ENCODE peak calls at places on chromosome 3, in nine cellular contexts. U is heart left ventricle; C is CD8-positive, alpha-beta memory T cell; L is tibial artery; N is H9; Z is transverse colon; T is IMR-90; H is hepatocyte; W is Caco-2. R is an unnamed sample.

GRCh38 chr3:73508330-73508954 is 116.3 kb downstream of the PDZRN3 start:
- DNase-seq in U (no peak), C (no peak), L (no peak), N (peak; percentile 64), Z (peak; percentile 54), T (peak; percentile 81), H (peak; percentile 89), W (peak; percentile 57), R (peak; percentile 41)

GRCh38 chr3:117281371-117281770 is 571.8 kb downstream of the TUSC7 start:
- DNase-seq in U (no peak), C (no peak), L (no peak), N (no peak), Z (no peak), T (peak; percentile 25), H (no peak), W (no peak), R (no peak)

GRCh38 chr3:162586591-162586990 is 1090.0 kb downstream of the OTOL1 start:
- DNase-seq in U (no peak), C (no peak), L (no peak), N (no peak), Z (no peak), T (peak; percentile 57), H (peak; percentile 15), W (no peak), R (no peak)

GRCh38 chr3:48402281-48402732 is 27.6 kb downstream of the PLXNB1 start:
- DNase-seq in U (peak; percentile 86), C (no peak), L (peak; percentile 99), N (no peak), Z (peak; percentile 73), T (peak; percentile 92), H (no peak), W (peak; percentile 23), R (peak; percentile 98)

GRCh38 chr3:123449092-123449985 is 449 bp upstream of the ADCY5 start:
- DNase-seq in U (peak; percentile 61), C (no peak), L (peak; percentile 78), N (peak; percentile 52), Z (peak; percentile 26), T (peak; percentile 10), H (peak; percentile 68), W (no peak), R (peak; percentile 3)

GRCh38 chr3:190862209-190863118 is at the start of gene GMNC:
- DNase-seq in U (peak; percentile 93), C (no peak), L (peak; percentile 90), N (peak; percentile 91), Z (peak; percentile 77), T (peak; percentile 48), H (peak; percentile 89), W (peak; percentile 73), R (peak; percentile 71)

GRCh38 chr3:133934073-133934970 is 38.6 kb upstream of the RAB6B start:
- DNase-seq in U (no peak), C (no peak), L (peak; percentile 34), N (peak; percentile 6), Z (peak; percentile 76), T (no peak), H (peak; percentile 40), W (no peak), R (no peak)

GRCh38 chr3:53261712-53262111 is 5.9 kb upstream of the TKT start:
- DNase-seq in U (no peak), C (no peak), L (no peak), N (no peak), Z (no peak), T (no peak), H (no peak), W (no peak), R (peak; percentile 60)

GRCh38 chr3:20136231-20136630 is 49.8 kb downstream of the SGO1 start:
- DNase-seq in U (no peak), C (no peak), L (no peak), N (no peak), Z (no peak), T (peak; percentile 12), H (no peak), W (no peak), R (no peak)

GRCh38 chr3:159039286-159039685 is 237.4 kb downstream of the MFSD1 start:
- DNase-seq in U (no peak), C (no peak), L (no peak), N (no peak), Z (no peak), T (no peak), H (no peak), W (no peak), R (no peak)

GRCh38 chr3:159988617-159989251 is at the start of gene IL12A:
- DNase-seq in U (peak; percentile 81), C (peak; percentile 83), L (peak; percentile 82), N (peak; percentile 85), Z (peak; percentile 90), T (peak; percentile 71), H (peak; percentile 90), W (peak; percentile 80), R (peak; percentile 83)

GRCh38 chr3:33139996-33140395 is 26.2 kb downstream of the CRTAP start:
- DNase-seq in U (no peak), C (no peak), L (no peak), N (no peak), Z (no peak), T (peak; percentile 54), H (peak; percentile 21), W (no peak), R (no peak)

GRCh38 chr3:193982258-193982659 is 153.7 kb upstream of the HES1 start:
- DNase-seq in U (peak; percentile 89), C (no peak), L (peak; percentile 79), N (no peak), Z (peak; percentile 89), T (no peak), H (no peak), W (no peak), R (peak; percentile 88)

GRCh38 chr3:127486337-127486944 is 104.1 kb downstream of the TPRA1 start:
- DNase-seq in U (no peak), C (no peak), L (no peak), N (peak; percentile 11), Z (no peak), T (no peak), H (no peak), W (no peak), R (no peak)

GRCh38 chr3:150877303-150877702 is 27.9 kb downstream of the MINDY4B start:
- DNase-seq in U (no peak), C (no peak), L (no peak), N (no peak), Z (no peak), T (no peak), H (no peak), W (no peak), R (no peak)

GRCh38 chr3:141940204-141940776 is 63.8 kb downstream of the ATP1B3 start:
- DNase-seq in U (no peak), C (no peak), L (peak; percentile 60), N (peak; percentile 47), Z (peak; percentile 69), T (peak; percentile 68), H (peak; percentile 62), W (peak; percentile 44), R (peak; percentile 85)

GRCh38 chr3:56207913-56208312 is 260.4 kb downstream of the ERC2 start:
- DNase-seq in U (no peak), C (no peak), L (no peak), N (no peak), Z (no peak), T (no peak), H (no peak), W (no peak), R (no peak)

DNA sequence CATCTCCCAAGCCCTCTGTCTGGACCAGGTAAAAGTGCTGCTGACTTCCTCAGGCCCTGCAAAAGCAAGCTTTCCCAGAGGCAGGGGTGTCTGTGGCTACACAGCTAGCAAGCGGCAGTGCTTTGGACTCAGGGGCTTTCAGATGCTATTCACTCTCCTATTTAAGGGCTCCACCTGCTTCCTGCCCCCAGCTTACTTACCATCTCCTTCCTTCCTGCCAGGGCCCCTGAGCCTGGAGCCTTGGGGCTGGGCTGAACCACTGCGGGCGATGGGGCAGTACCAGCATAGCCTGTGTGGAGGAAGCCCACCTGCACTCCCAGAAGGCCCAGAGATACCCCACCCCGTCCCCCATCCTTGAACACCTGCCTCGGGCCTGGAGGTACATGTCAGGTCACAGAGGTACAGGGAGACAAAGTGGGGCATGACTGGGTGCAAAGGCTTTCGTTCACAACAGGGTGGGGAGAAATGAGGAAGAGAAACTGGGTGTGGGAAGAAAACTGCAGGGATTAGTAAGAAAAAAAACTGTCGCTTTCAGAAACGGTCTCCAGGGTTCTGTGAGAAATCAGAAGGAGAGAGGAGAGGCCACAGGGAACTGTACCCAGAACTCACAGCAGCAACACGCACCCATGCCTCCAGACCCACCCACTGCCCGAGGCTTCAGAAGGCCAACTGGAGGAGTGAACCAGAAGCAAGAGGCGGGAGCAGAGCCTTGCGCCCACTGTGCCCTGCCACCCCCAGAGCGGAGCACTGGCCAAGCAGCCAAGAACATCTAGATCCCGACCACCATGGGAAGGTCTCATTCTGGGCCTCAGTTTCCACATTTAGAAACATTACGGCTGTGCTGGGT is 49.5 kb downstream of the CCDC12 start:
- DNase-seq in U (no peak), C (no peak), L (peak; percentile 62), N (no peak), Z (peak; percentile 47), T (no peak), H (peak; percentile 3), W (peak; percentile 24), R (no peak)
- H3K4me1 ChIP-seq in U (peaks cover 83% of the 10 kb centered on the region), C (peaks cover 59% of the 10 kb centered on the region), L (peaks cover 65% of the 10 kb centered on the region), N (peaks cover under 1% of the 10 kb centered on the region), Z (peaks cover 63% of the 10 kb centered on the region), T (peaks cover 21% of the 10 kb centered on the region), H (peaks cover 25% of the 10 kb centered on the region), W (peaks cover 23% of the 10 kb centered on the region), R (peaks cover 68% of the 10 kb centered on the region)

GRCh38 chr3:181723064-181723463 is 11.3 kb downstream of the SOX2 start:
- DNase-seq in U (no peak), C (no peak), L (no peak), N (no peak), Z (no peak), T (no peak), H (no peak), W (no peak), R (no peak)
- H3K27me3 ChIP-seq in U (peaks cover 100% of the 10 kb centered on the region), C (peaks cover 79% of the 10 kb centered on the region), L (peaks cover 99% of the 10 kb centered on the region), N (peaks cover 9% of the 10 kb centered on the region), Z (peaks cover 100% of the 10 kb centered on the region), T (peaks cover 68% of the 10 kb centered on the region), H (peaks cover 99% of the 10 kb centered on the region), W (no peaks in the 10 kb centered on the region), R (peaks cover 67% of the 10 kb centered on the region)

GRCh38 chr3:23480981-23481380 is 277.9 kb downstream of the UBE2E2 start:
- DNase-seq in U (no peak), C (no peak), L (no peak), N (no peak), Z (no peak), T (no peak), H (no peak), W (no peak), R (no peak)
- H3K9me3 ChIP-seq in U (no peaks in the 10 kb centered on the region), C (no peaks in the 10 kb centered on the region), L (no peaks in the 10 kb centered on the region), N (no peaks in the 10 kb centered on the region), Z (no peaks in the 10 kb centered on the region), T (peaks cover 8% of the 10 kb centered on the region), H (no peaks in the 10 kb centered on the region), W (no peaks in the 10 kb centered on the region), R (no peaks in the 10 kb centered on the region)

DNA sequence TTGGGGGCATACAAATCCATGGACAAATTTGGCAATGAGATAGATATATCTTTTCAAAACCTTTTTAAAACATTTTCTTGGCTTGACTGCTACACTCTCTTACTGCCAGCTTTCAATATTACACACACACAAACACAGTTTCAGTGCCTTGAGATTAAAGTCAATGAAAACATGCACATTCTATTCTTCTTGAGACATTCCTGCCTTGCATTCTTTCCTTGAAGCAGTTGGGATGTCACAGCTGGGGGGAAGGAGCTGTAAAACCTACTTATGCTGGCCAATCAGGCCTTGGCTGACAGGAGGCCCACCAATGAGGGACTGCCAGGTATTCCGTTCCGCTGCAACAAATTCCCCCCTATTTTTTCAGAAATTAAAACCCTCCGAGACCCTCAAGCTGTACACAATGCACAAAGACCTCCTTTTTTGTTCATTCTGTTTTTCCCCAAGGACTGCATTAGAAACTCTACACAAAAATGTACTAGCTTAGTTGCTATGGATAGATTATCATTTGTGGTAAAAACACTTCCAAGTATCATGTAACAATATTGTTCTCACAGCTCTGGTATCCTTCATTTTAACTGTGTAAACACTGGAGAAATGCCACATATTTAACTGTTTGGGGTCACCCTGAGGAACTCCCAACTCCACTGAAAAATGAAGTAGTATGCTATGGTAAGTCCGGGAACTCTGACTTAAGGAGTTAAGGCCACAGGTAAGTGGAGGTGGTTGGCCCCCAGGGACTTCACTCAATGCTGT is 18.5 kb downstream of the FSTL1 start:
- DNase-seq in U (no peak), C (no peak), L (no peak), N (peak; percentile 75), Z (no peak), T (peak; percentile 89), H (peak; percentile 35), W (peak; percentile 43), R (peak; percentile 84)
- H3K4me1 ChIP-seq in U (peaks cover 79% of the 10 kb centered on the region), C (no peaks in the 10 kb centered on the region), L (peaks cover 81% of the 10 kb centered on the region), N (peaks cover 22% of the 10 kb centered on the region), Z (peaks cover 84% of the 10 kb centered on the region), T (peaks cover 53% of the 10 kb centered on the region), H (peaks cover 32% of the 10 kb centered on the region), W (peaks cover 21% of the 10 kb centered on the region), R (peaks cover 64% of the 10 kb centered on the region)

R was measured in thyroid gland.